ENCODE peak calls at places on chromosomes 3 and 15, in eight cellular contexts. One of them, this sample, is unnamed.

GRCh38 chr3:170780955-170781354 is 89.0 kb downstream of the RPL22L1 start:
- DNase-seq in RWPE1: peak; percentile 8
- DNase-seq in hypothalamus: no peak
- DNase-seq in ELR: no peak
- DNase-seq in stimulated activated CD4-positive, alpha-beta T cell treated with anti-CD3 and anti-CD28 coated beads, Interleukin-15, amount 100 ng/mL, for 1 hour: no peak
- DNase-seq in GM13976: no peak
- DNase-seq in GM06990: no peak
- DNase-seq in effector CD4-positive, alpha-beta T cell: no peak
- DNase-seq in this sample: no peak

GRCh38 chr3:125587039-125587664 is 8.1 kb downstream of the OSBPL11 start:
- DNase-seq in RWPE1: no peak
- DNase-seq in hypothalamus: no peak
- DNase-seq in ELR: peak; percentile 18
- DNase-seq in stimulated activated CD4-positive, alpha-beta T cell treated with anti-CD3 and anti-CD28 coated beads, Interleukin-15, amount 100 ng/mL, for 1 hour: no peak
- DNase-seq in GM13976: no peak
- DNase-seq in GM06990: no peak
- DNase-seq in effector CD4-positive, alpha-beta T cell: no peak
- DNase-seq in this sample: no peak

GRCh38 chr15:42373274-42373673 is 14.0 kb downstream of the CAPN3 start:
- DNase-seq in RWPE1: no peak
- DNase-seq in hypothalamus: no peak
- DNase-seq in ELR: no peak
- DNase-seq in stimulated activated CD4-positive, alpha-beta T cell treated with anti-CD3 and anti-CD28 coated beads, Interleukin-15, amount 100 ng/mL, for 1 hour: no peak
- DNase-seq in GM13976: no peak
- DNase-seq in GM06990: no peak
- DNase-seq in effector CD4-positive, alpha-beta T cell: no peak
- DNase-seq in this sample: no peak

GRCh38 chr3:27659279-27660021 is 62.7 kb downstream of the EOMES start:
- DNase-seq in RWPE1: peak; percentile 50
- DNase-seq in hypothalamus: no peak
- DNase-seq in ELR: peak; percentile 71
- DNase-seq in stimulated activated CD4-positive, alpha-beta T cell treated with anti-CD3 and anti-CD28 coated beads, Interleukin-15, amount 100 ng/mL, for 1 hour: peak; percentile 18
- DNase-seq in GM13976: peak; percentile 47
- DNase-seq in GM06990: no peak
- DNase-seq in effector CD4-positive, alpha-beta T cell: peak; percentile 26
- DNase-seq in this sample: no peak

GRCh38 chr3:120559228-120560061 is 36.7 kb upstream of the NDUFB4 start:
- DNase-seq in RWPE1: peak; percentile 45
- DNase-seq in hypothalamus: no peak
- DNase-seq in ELR: peak; percentile 96
- DNase-seq in stimulated activated CD4-positive, alpha-beta T cell treated with anti-CD3 and anti-CD28 coated beads, Interleukin-15, amount 100 ng/mL, for 1 hour: no peak
- DNase-seq in GM13976: no peak
- DNase-seq in GM06990: no peak
- DNase-seq in effector CD4-positive, alpha-beta T cell: no peak
- DNase-seq in this sample: peak; percentile 52

GRCh38 chr3:148062590-148062989 is 635.1 kb upstream of the AGTR1 start:
- DNase-seq in RWPE1: no peak
- DNase-seq in hypothalamus: no peak
- DNase-seq in ELR: no peak
- DNase-seq in stimulated activated CD4-positive, alpha-beta T cell treated with anti-CD3 and anti-CD28 coated beads, Interleukin-15, amount 100 ng/mL, for 1 hour: no peak
- DNase-seq in GM13976: no peak
- DNase-seq in GM06990: no peak
- DNase-seq in effector CD4-positive, alpha-beta T cell: no peak
- DNase-seq in this sample: no peak

GRCh38 chr3:111531446-111531845 is 10.6 kb upstream of the CD96 start:
- DNase-seq in RWPE1: no peak
- DNase-seq in hypothalamus: no peak
- DNase-seq in ELR: peak; percentile 77
- DNase-seq in stimulated activated CD4-positive, alpha-beta T cell treated with anti-CD3 and anti-CD28 coated beads, Interleukin-15, amount 100 ng/mL, for 1 hour: no peak
- DNase-seq in GM13976: no peak
- DNase-seq in GM06990: no peak
- DNase-seq in effector CD4-positive, alpha-beta T cell: no peak
- DNase-seq in this sample: no peak

GRCh38 chr3:42024578-42025387 is 62.9 kb upstream of the ULK4 start:
- DNase-seq in RWPE1: no peak
- DNase-seq in hypothalamus: no peak
- DNase-seq in ELR: no peak
- DNase-seq in stimulated activated CD4-positive, alpha-beta T cell treated with anti-CD3 and anti-CD28 coated beads, Interleukin-15, amount 100 ng/mL, for 1 hour: no peak
- DNase-seq in GM13976: no peak
- DNase-seq in GM06990: no peak
- DNase-seq in effector CD4-positive, alpha-beta T cell: no peak
- DNase-seq in this sample: peak; percentile 32

GRCh38 chr3:197484204-197484901 is 71.4 kb downstream of the BDH1 start:
- DNase-seq in RWPE1: no peak
- DNase-seq in hypothalamus: no peak
- DNase-seq in ELR: no peak
- DNase-seq in stimulated activated CD4-positive, alpha-beta T cell treated with anti-CD3 and anti-CD28 coated beads, Interleukin-15, amount 100 ng/mL, for 1 hour: no peak
- DNase-seq in GM13976: no peak
- DNase-seq in GM06990: no peak
- DNase-seq in effector CD4-positive, alpha-beta T cell: no peak
- DNase-seq in this sample: no peak

GRCh38 chr3:49928511-49929017 is 1.0 kb downstream of the MON1A start:
- DNase-seq in RWPE1: no peak
- DNase-seq in hypothalamus: no peak
- DNase-seq in ELR: no peak
- DNase-seq in stimulated activated CD4-positive, alpha-beta T cell treated with anti-CD3 and anti-CD28 coated beads, Interleukin-15, amount 100 ng/mL, for 1 hour: no peak
- DNase-seq in GM13976: no peak
- DNase-seq in GM06990: no peak
- DNase-seq in effector CD4-positive, alpha-beta T cell: no peak
- DNase-seq in this sample: no peak

GRCh38 chr3:51385621-51386091 is 565 bp downstream of the MANF start:
- DNase-seq in RWPE1: no peak
- DNase-seq in hypothalamus: no peak
- DNase-seq in ELR: peak; percentile 25
- DNase-seq in stimulated activated CD4-positive, alpha-beta T cell treated with anti-CD3 and anti-CD28 coated beads, Interleukin-15, amount 100 ng/mL, for 1 hour: no peak
- DNase-seq in GM13976: no peak
- DNase-seq in GM06990: no peak
- DNase-seq in effector CD4-positive, alpha-beta T cell: no peak
- DNase-seq in this sample: no peak

GRCh38 chr3:187717572-187717971 is 15.2 kb upstream of the RTP2 start:
- DNase-seq in RWPE1: no peak
- DNase-seq in hypothalamus: no peak
- DNase-seq in ELR: peak; percentile 16
- DNase-seq in stimulated activated CD4-positive, alpha-beta T cell treated with anti-CD3 and anti-CD28 coated beads, Interleukin-15, amount 100 ng/mL, for 1 hour: no peak
- DNase-seq in GM13976: no peak
- DNase-seq in GM06990: no peak
- DNase-seq in effector CD4-positive, alpha-beta T cell: no peak
- DNase-seq in this sample: no peak

GRCh38 chr3:100103558-100104441 is 10.5 kb downstream of the FILIP1L start:
- DNase-seq in RWPE1: no peak
- DNase-seq in hypothalamus: no peak
- DNase-seq in ELR: peak; percentile 71
- DNase-seq in stimulated activated CD4-positive, alpha-beta T cell treated with anti-CD3 and anti-CD28 coated beads, Interleukin-15, amount 100 ng/mL, for 1 hour: no peak
- DNase-seq in GM13976: peak; percentile 35
- DNase-seq in GM06990: peak; percentile 54
- DNase-seq in effector CD4-positive, alpha-beta T cell: no peak
- DNase-seq in this sample: peak; percentile 23

GRCh38 chr15:70768247-70768883 is 5.0 kb upstream of the UACA start:
- DNase-seq in RWPE1: no peak
- DNase-seq in hypothalamus: no peak
- DNase-seq in ELR: no peak
- DNase-seq in stimulated activated CD4-positive, alpha-beta T cell treated with anti-CD3 and anti-CD28 coated beads, Interleukin-15, amount 100 ng/mL, for 1 hour: no peak
- DNase-seq in GM13976: peak; percentile 40
- DNase-seq in GM06990: peak; percentile 1
- DNase-seq in effector CD4-positive, alpha-beta T cell: no peak
- DNase-seq in this sample: no peak

GRCh38 chr3:31054032-31054431 is 159.6 kb upstream of the GADL1 start:
- DNase-seq in RWPE1: no peak
- DNase-seq in hypothalamus: no peak
- DNase-seq in ELR: peak; percentile 18
- DNase-seq in stimulated activated CD4-positive, alpha-beta T cell treated with anti-CD3 and anti-CD28 coated beads, Interleukin-15, amount 100 ng/mL, for 1 hour: no peak
- DNase-seq in GM13976: no peak
- DNase-seq in GM06990: no peak
- DNase-seq in effector CD4-positive, alpha-beta T cell: no peak
- DNase-seq in this sample: no peak

GRCh38 chr15:66024998-66025397 is 155.7 kb downstream of the RAB11A start:
- DNase-seq in RWPE1: peak; percentile 17
- DNase-seq in hypothalamus: no peak
- DNase-seq in ELR: no peak
- DNase-seq in stimulated activated CD4-positive, alpha-beta T cell treated with anti-CD3 and anti-CD28 coated beads, Interleukin-15, amount 100 ng/mL, for 1 hour: no peak
- DNase-seq in GM13976: no peak
- DNase-seq in GM06990: no peak
- DNase-seq in effector CD4-positive, alpha-beta T cell: no peak
- DNase-seq in this sample: no peak

GRCh38 chr15:90004671-90005070 is 3.5 kb downstream of the ZNF710 start:
- DNase-seq in RWPE1: peak; percentile 93
- DNase-seq in hypothalamus: no peak
- DNase-seq in ELR: peak; percentile 97
- DNase-seq in stimulated activated CD4-positive, alpha-beta T cell treated with anti-CD3 and anti-CD28 coated beads, Interleukin-15, amount 100 ng/mL, for 1 hour: no peak
- DNase-seq in GM13976: no peak
- DNase-seq in GM06990: no peak
- DNase-seq in effector CD4-positive, alpha-beta T cell: no peak
- DNase-seq in this sample: no peak

GRCh38 chr3:62589078-62589477 is 215.7 kb upstream of the FEZF2 start:
- DNase-seq in RWPE1: no peak
- DNase-seq in hypothalamus: no peak
- DNase-seq in ELR: peak; percentile 8
- DNase-seq in stimulated activated CD4-positive, alpha-beta T cell treated with anti-CD3 and anti-CD28 coated beads, Interleukin-15, amount 100 ng/mL, for 1 hour: no peak
- DNase-seq in GM13976: no peak
- DNase-seq in GM06990: no peak
- DNase-seq in effector CD4-positive, alpha-beta T cell: no peak
- DNase-seq in this sample: no peak

GRCh38 chr3:129112308-129113052 is 9.1 kb downstream of the RAB43 start:
- DNase-seq in RWPE1: no peak
- DNase-seq in hypothalamus: no peak
- DNase-seq in ELR: no peak
- DNase-seq in stimulated activated CD4-positive, alpha-beta T cell treated with anti-CD3 and anti-CD28 coated beads, Interleukin-15, amount 100 ng/mL, for 1 hour: no peak
- DNase-seq in GM13976: no peak
- DNase-seq in GM06990: no peak
- DNase-seq in effector CD4-positive, alpha-beta T cell: no peak
- DNase-seq in this sample: no peak

GRCh38 chr3:88031543-88032148 is 27.2 kb downstream of the CGGBP1 start:
- DNase-seq in RWPE1: peak; percentile 20
- DNase-seq in hypothalamus: no peak
- DNase-seq in ELR: peak; percentile 65
- DNase-seq in stimulated activated CD4-positive, alpha-beta T cell treated with anti-CD3 and anti-CD28 coated beads, Interleukin-15, amount 100 ng/mL, for 1 hour: no peak
- DNase-seq in GM13976: peak; percentile 38
- DNase-seq in GM06990: peak; percentile 12
- DNase-seq in effector CD4-positive, alpha-beta T cell: no peak
- DNase-seq in this sample: no peak

GRCh38 chr3:126517291-126517951 is at the start of gene UROC1:
- DNase-seq in RWPE1: no peak
- DNase-seq in hypothalamus: no peak
- DNase-seq in ELR: no peak
- DNase-seq in stimulated activated CD4-positive, alpha-beta T cell treated with anti-CD3 and anti-CD28 coated beads, Interleukin-15, amount 100 ng/mL, for 1 hour: no peak
- DNase-seq in GM13976: no peak
- DNase-seq in GM06990: no peak
- DNase-seq in effector CD4-positive, alpha-beta T cell: no peak
- DNase-seq in this sample: no peak

GRCh38 chr3:52406231-52406661 is 38.7 kb downstream of the SEMA3G start:
- DNase-seq in RWPE1: peak; percentile 70
- DNase-seq in hypothalamus: no peak
- DNase-seq in ELR: no peak
- DNase-seq in stimulated activated CD4-positive, alpha-beta T cell treated with anti-CD3 and anti-CD28 coated beads, Interleukin-15, amount 100 ng/mL, for 1 hour: no peak
- DNase-seq in GM13976: no peak
- DNase-seq in GM06990: no peak
- DNase-seq in effector CD4-positive, alpha-beta T cell: no peak
- DNase-seq in this sample: no peak

GRCh38 chr3:133662256-133662773 is 574 bp upstream of the TOPBP1 start:
- DNase-seq in RWPE1: peak; percentile 49
- DNase-seq in hypothalamus: no peak
- DNase-seq in ELR: peak; percentile 66
- DNase-seq in stimulated activated CD4-positive, alpha-beta T cell treated with anti-CD3 and anti-CD28 coated beads, Interleukin-15, amount 100 ng/mL, for 1 hour: no peak
- DNase-seq in GM13976: peak; percentile 52
- DNase-seq in GM06990: peak; percentile 14
- DNase-seq in effector CD4-positive, alpha-beta T cell: no peak
- DNase-seq in this sample: peak; percentile 38

GRCh38 chr3:159763466-159764210 is 225.0 kb upstream of the IL12A start:
- DNase-seq in RWPE1: peak; percentile 87
- DNase-seq in hypothalamus: peak; percentile 69
- DNase-seq in ELR: peak; percentile 96
- DNase-seq in stimulated activated CD4-positive, alpha-beta T cell treated with anti-CD3 and anti-CD28 coated beads, Interleukin-15, amount 100 ng/mL, for 1 hour: no peak
- DNase-seq in GM13976: peak; percentile 79
- DNase-seq in GM06990: peak; percentile 44
- DNase-seq in effector CD4-positive, alpha-beta T cell: no peak
- DNase-seq in this sample: peak; percentile 90

GRCh38 chr3:186044973-186045372 is 63.9 kb downstream of the ETV5 start:
- DNase-seq in RWPE1: no peak
- DNase-seq in hypothalamus: peak; percentile 8
- DNase-seq in ELR: no peak
- DNase-seq in stimulated activated CD4-positive, alpha-beta T cell treated with anti-CD3 and anti-CD28 coated beads, Interleukin-15, amount 100 ng/mL, for 1 hour: no peak
- DNase-seq in GM13976: no peak
- DNase-seq in GM06990: no peak
- DNase-seq in effector CD4-positive, alpha-beta T cell: no peak
- DNase-seq in this sample: no peak

GRCh38 chr3:21256932-21257331 is 494.1 kb downstream of the ZNF385D start:
- DNase-seq in RWPE1: no peak
- DNase-seq in hypothalamus: no peak
- DNase-seq in ELR: no peak
- DNase-seq in stimulated activated CD4-positive, alpha-beta T cell treated with anti-CD3 and anti-CD28 coated beads, Interleukin-15, amount 100 ng/mL, for 1 hour: no peak
- DNase-seq in GM13976: no peak
- DNase-seq in GM06990: no peak
- DNase-seq in effector CD4-positive, alpha-beta T cell: no peak
- DNase-seq in this sample: no peak

GRCh38 chr3:192887047-192887446 is 30.6 kb downstream of the MB21D2 start:
- DNase-seq in RWPE1: no peak
- DNase-seq in hypothalamus: no peak
- DNase-seq in ELR: peak; percentile 86
- DNase-seq in stimulated activated CD4-positive, alpha-beta T cell treated with anti-CD3 and anti-CD28 coated beads, Interleukin-15, amount 100 ng/mL, for 1 hour: no peak
- DNase-seq in GM13976: no peak
- DNase-seq in GM06990: no peak
- DNase-seq in effector CD4-positive, alpha-beta T cell: no peak
- DNase-seq in this sample: no peak

GRCh38 chr15:67917037-67917436 is 77.2 kb upstream of the RNU6-1 start:
- DNase-seq in RWPE1: no peak
- DNase-seq in hypothalamus: no peak
- DNase-seq in ELR: no peak
- DNase-seq in stimulated activated CD4-positive, alpha-beta T cell treated with anti-CD3 and anti-CD28 coated beads, Interleukin-15, amount 100 ng/mL, for 1 hour: no peak
- DNase-seq in GM13976: no peak
- DNase-seq in GM06990: no peak
- DNase-seq in effector CD4-positive, alpha-beta T cell: no peak
- DNase-seq in this sample: peak; percentile 21

GRCh38 chr3:14524920-14525660 is 15.1 kb downstream of the GRIP2 start:
- DNase-seq in RWPE1: no peak
- DNase-seq in hypothalamus: no peak
- DNase-seq in ELR: no peak
- DNase-seq in stimulated activated CD4-positive, alpha-beta T cell treated with anti-CD3 and anti-CD28 coated beads, Interleukin-15, amount 100 ng/mL, for 1 hour: no peak
- DNase-seq in GM13976: no peak
- DNase-seq in GM06990: no peak
- DNase-seq in effector CD4-positive, alpha-beta T cell: no peak
- DNase-seq in this sample: no peak

GRCh38 chr15:101114610-101115009 is 137.2 kb downstream of the CHSY1 start:
- DNase-seq in RWPE1: no peak
- DNase-seq in hypothalamus: no peak
- DNase-seq in ELR: no peak
- DNase-seq in stimulated activated CD4-positive, alpha-beta T cell treated with anti-CD3 and anti-CD28 coated beads, Interleukin-15, amount 100 ng/mL, for 1 hour: no peak
- DNase-seq in GM13976: no peak
- DNase-seq in GM06990: no peak
- DNase-seq in effector CD4-positive, alpha-beta T cell: no peak
- DNase-seq in this sample: no peak

GRCh38 chr15:41584636-41585139 is 25.7 kb downstream of the TYRO3 start:
- DNase-seq in RWPE1: no peak
- DNase-seq in hypothalamus: no peak
- DNase-seq in ELR: no peak
- DNase-seq in stimulated activated CD4-positive, alpha-beta T cell treated with anti-CD3 and anti-CD28 coated beads, Interleukin-15, amount 100 ng/mL, for 1 hour: no peak
- DNase-seq in GM13976: no peak
- DNase-seq in GM06990: no peak
- DNase-seq in effector CD4-positive, alpha-beta T cell: no peak
- DNase-seq in this sample: no peak

GRCh38 chr3:149010966-149011365 is 19.6 kb downstream of the GYG1 start:
- DNase-seq in RWPE1: no peak
- DNase-seq in hypothalamus: no peak
- DNase-seq in ELR: no peak
- DNase-seq in stimulated activated CD4-positive, alpha-beta T cell treated with anti-CD3 and anti-CD28 coated beads, Interleukin-15, amount 100 ng/mL, for 1 hour: no peak
- DNase-seq in GM13976: no peak
- DNase-seq in GM06990: no peak
- DNase-seq in effector CD4-positive, alpha-beta T cell: no peak
- DNase-seq in this sample: no peak

GRCh38 chr3:52838561-52839267 is 3.9 kb upstream of the MUSTN1 start:
- DNase-seq in RWPE1: no peak
- DNase-seq in hypothalamus: no peak
- DNase-seq in ELR: no peak
- DNase-seq in stimulated activated CD4-positive, alpha-beta T cell treated with anti-CD3 and anti-CD28 coated beads, Interleukin-15, amount 100 ng/mL, for 1 hour: no peak
- DNase-seq in GM13976: no peak
- DNase-seq in GM06990: no peak
- DNase-seq in effector CD4-positive, alpha-beta T cell: no peak
- DNase-seq in this sample: no peak

GRCh38 chr3:160754855-160755747 is 930 bp upstream of the PPM1L start:
- DNase-seq in RWPE1: peak; percentile 87
- DNase-seq in hypothalamus: peak; percentile 92
- DNase-seq in ELR: peak; percentile 91
- DNase-seq in stimulated activated CD4-positive, alpha-beta T cell treated with anti-CD3 and anti-CD28 coated beads, Interleukin-15, amount 100 ng/mL, for 1 hour: peak; percentile 91
- DNase-seq in GM13976: peak; percentile 94
- DNase-seq in GM06990: peak; percentile 95
- DNase-seq in effector CD4-positive, alpha-beta T cell: peak; percentile 76
- DNase-seq in this sample: peak; percentile 89